ENCODE peak calls at places on chromosomes 5 and 9, in nine cellular contexts. V is glutamatergic neuron; E is astrocyte of the spinal cord; B is SK-MEL-5; T is CD4-positive, CD25-positive, alpha-beta regulatory T cell; P is activated naive CD4-positive, alpha-beta T cell; G is foreskin melanocyte; Q is stimulated activated CD8-positive, alpha-beta memory T cell treated with anti-CD3 and anti-CD28 coated beads, Interleukin-15, amount 100 ng/mL, for 1 hour; J is nucleus accumbens. Y is an unnamed sample.

GRCh38 chr5:95098012-95098411 is 186.9 kb downstream of the MCTP1 start:
- DNase-seq in V (no peak), E (no peak), B (no peak), T (no peak), P (no peak), G (no peak), Q (no peak), J (no peak), Y (no peak)

GRCh38 chr5:78841767-78842166 is 143.3 kb downstream of the ARSB start:
- DNase-seq in V (no peak), E (no peak), B (no peak), T (no peak), P (no peak), G (no peak), Q (no peak), J (no peak), Y (no peak)

GRCh38 chr5:43161244-43161643 is 30.8 kb upstream of the NIM1K start:
- DNase-seq in V (no peak), E (no peak), B (no peak), T (peak; percentile 57), P (no peak), G (no peak), Q (no peak), J (no peak), Y (no peak)

GRCh38 chr5:7592910-7593309 is 197.0 kb downstream of the ADCY2 start:
- DNase-seq in V (peak; percentile 66), E (no peak), B (peak; percentile 71), T (no peak), P (no peak), G (no peak), Q (no peak), J (no peak), Y (no peak)

GRCh38 chr9:131727184-131727785 is 12.6 kb downstream of the RAPGEF1 start:
- DNase-seq in V (no peak), E (peak; percentile 54), B (no peak), T (no peak), P (no peak), G (peak; percentile 30), Q (no peak), J (no peak), Y (peak; percentile 84)

GRCh38 chr5:169828385-169828784 is 151.9 kb downstream of the INSYN2B start:
- DNase-seq in V (no peak), E (peak; percentile 19), B (no peak), T (no peak), P (no peak), G (no peak), Q (no peak), J (no peak), Y (no peak)

GRCh38 chr5:150082889-150083288 is 3.5 kb downstream of the CSF1R start:
- DNase-seq in V (no peak), E (no peak), B (no peak), T (no peak), P (no peak), G (no peak), Q (no peak), J (no peak), Y (no peak)

GRCh38 chr5:132203464-132203818 is 24.2 kb downstream of the P4HA2 start:
- DNase-seq in V (no peak), E (peak; percentile 18), B (no peak), T (no peak), P (no peak), G (no peak), Q (no peak), J (no peak), Y (no peak)

GRCh38 chr9:117035546-117035945 is 348.4 kb downstream of the TRIM32 start:
- DNase-seq in V (no peak), E (no peak), B (no peak), T (no peak), P (no peak), G (no peak), Q (no peak), J (no peak), Y (no peak)

GRCh38 chr5:171978519-171978918 is 27.9 kb downstream of the FBXW11 start:
- DNase-seq in V (no peak), E (no peak), B (no peak), T (no peak), P (no peak), G (no peak), Q (no peak), J (no peak), Y (no peak)

GRCh38 chr9:17082343-17082742 is 52.5 kb upstream of the CNTLN start:
- DNase-seq in V (peak; percentile 49), E (peak; percentile 62), B (no peak), T (no peak), P (no peak), G (no peak), Q (no peak), J (no peak), Y (peak; percentile 5)

GRCh38 chr9:35656841-35657326 is 935 bp downstream of the RMRP start:
- DNase-seq in V (no peak), E (no peak), B (no peak), T (no peak), P (no peak), G (no peak), Q (no peak), J (no peak), Y (no peak)

GRCh38 chr9:27181381-27181780 is 72.4 kb downstream of the TEK start:
- DNase-seq in V (no peak), E (peak; percentile 77), B (no peak), T (no peak), P (no peak), G (no peak), Q (no peak), J (no peak), Y (peak; percentile 83)

GRCh38 chr9:129365196-129365595 is 187.1 kb upstream of the IER5L start:
- DNase-seq in V (no peak), E (no peak), B (no peak), T (no peak), P (no peak), G (no peak), Q (no peak), J (no peak), Y (peak; percentile 31)

GRCh38 chr5:139863855-139864558 is 68.4 kb downstream of the PSD2 start:
- DNase-seq in V (peak; percentile 85), E (peak; percentile 45), B (peak; percentile 69), T (peak; percentile 40), P (peak; percentile 44), G (peak; percentile 29), Q (peak; percentile 36), J (peak; percentile 76), Y (peak; percentile 12)

GRCh38 chr5:134571703-134572405 is 46.4 kb downstream of the JADE2 start:
- DNase-seq in V (no peak), E (no peak), B (no peak), T (no peak), P (no peak), G (no peak), Q (no peak), J (no peak), Y (no peak)

GRCh38 chr9:97987490-97987889 is 4.3 kb downstream of the ANP32B start:
- DNase-seq in V (no peak), E (no peak), B (no peak), T (no peak), P (no peak), G (no peak), Q (no peak), J (no peak), Y (no peak)

GRCh38 chr5:1048162-1048721 is 39.6 kb downstream of the NKD2 start:
- DNase-seq in V (no peak), E (no peak), B (no peak), T (no peak), P (no peak), G (no peak), Q (no peak), J (no peak), Y (no peak)

GRCh38 chr5:36703245-36703860 is 96.9 kb downstream of the SLC1A3 start:
- DNase-seq in V (no peak), E (no peak), B (no peak), T (no peak), P (no peak), G (no peak), Q (no peak), J (no peak), Y (no peak)

GRCh38 chr9:133141833-133142594 is 21.0 kb upstream of the RALGDS start:
- DNase-seq in V (peak; percentile 8), E (no peak), B (no peak), T (peak; percentile 85), P (peak; percentile 70), G (no peak), Q (peak; percentile 56), J (peak; percentile 55), Y (no peak)

GRCh38 chr5:143576721-143577484 is 173.4 kb upstream of the NR3C1 start:
- DNase-seq in V (no peak), E (peak; percentile 71), B (no peak), T (no peak), P (no peak), G (no peak), Q (no peak), J (no peak), Y (peak; percentile 65)

GRCh38 chr5:14254686-14255085 is 111.5 kb downstream of the TRIO start:
- DNase-seq in V (no peak), E (no peak), B (no peak), T (no peak), P (no peak), G (no peak), Q (no peak), J (no peak), Y (no peak)

GRCh38 chr5:32254987-32255900 is 57.5 kb downstream of the MTMR12 start:
- DNase-seq in V (no peak), E (peak; percentile 29), B (no peak), T (no peak), P (no peak), G (no peak), Q (no peak), J (peak; percentile 25), Y (no peak)

GRCh38 chr9:98808411-98808815 is 943 bp downstream of the GALNT12 start:
- DNase-seq in V (no peak), E (no peak), B (peak; percentile 17), T (no peak), P (no peak), G (no peak), Q (no peak), J (no peak), Y (no peak)

GRCh38 chr5:172905771-172906170 is 53.5 kb upstream of the RPL26L1 start:
- DNase-seq in V (no peak), E (no peak), B (no peak), T (no peak), P (no peak), G (no peak), Q (no peak), J (no peak), Y (no peak)

GRCh38 chr5:80069251-80069650 is 34.1 kb downstream of the THBS4 start:
- DNase-seq in V (no peak), E (no peak), B (no peak), T (no peak), P (no peak), G (no peak), Q (no peak), J (no peak), Y (no peak)

Y was measured in mammary epithelial cell.